ENCODE peak calls at places on chromosomes 5 and 9, in five cellular contexts. K is endodermal cell, Z is upper lobe of right lung, P is endothelial cell of umbilical vein, S is colonic mucosa. T is an unnamed sample. For H3K9me3 and H3K4me1, the result is how much of the 10 kb centered on the place peaks cover.

GRCh38 chr5:139684881-139685749 is 37.0 kb downstream of the CXXC5 start:
- DNase-seq in K (peak), P (no peak), Z (no peak), S (no peak), T (no peak)

GRCh38 chr5:162325143-162325727 is 257.7 kb downstream of the GABRG2 start:
- DNase-seq in S (no peak), Z (no peak), P (no peak), K (no peak), T (no peak)

GRCh38 chr5:77560677-77561263 is 68.7 kb upstream of the WDR41 start:
- DNase-seq in Z (no peak), K (no peak), S (no peak), P (peak), T (no peak)

GRCh38 chr9:123111427-123111826 is 78.0 kb downstream of the GPR21 start:
- DNase-seq in P (peak), Z (no peak), S (no peak), K (no peak), T (no peak)

GRCh38 chr9:131815971-131816873 is 76.3 kb upstream of the RAPGEF1 start:
- DNase-seq in K (no peak), S (no peak), Z (no peak), P (no peak), T (no peak)

GRCh38 chr5:158116965-158117364 is 258.0 kb upstream of the CLINT1 start:
- DNase-seq in Z (no peak), S (no peak), K (no peak), P (no peak), T (no peak)

GRCh38 chr5:63928451-63928850 is 33.8 kb downstream of the HTR1A start:
- DNase-seq in P (no peak), K (no peak), S (no peak), Z (no peak), T (no peak)

GRCh38 chr5:125987677-125988255 is 435.4 kb upstream of the GRAMD2B start:
- DNase-seq in P (no peak), S (no peak), K (peak), Z (no peak), T (no peak)

DNA sequence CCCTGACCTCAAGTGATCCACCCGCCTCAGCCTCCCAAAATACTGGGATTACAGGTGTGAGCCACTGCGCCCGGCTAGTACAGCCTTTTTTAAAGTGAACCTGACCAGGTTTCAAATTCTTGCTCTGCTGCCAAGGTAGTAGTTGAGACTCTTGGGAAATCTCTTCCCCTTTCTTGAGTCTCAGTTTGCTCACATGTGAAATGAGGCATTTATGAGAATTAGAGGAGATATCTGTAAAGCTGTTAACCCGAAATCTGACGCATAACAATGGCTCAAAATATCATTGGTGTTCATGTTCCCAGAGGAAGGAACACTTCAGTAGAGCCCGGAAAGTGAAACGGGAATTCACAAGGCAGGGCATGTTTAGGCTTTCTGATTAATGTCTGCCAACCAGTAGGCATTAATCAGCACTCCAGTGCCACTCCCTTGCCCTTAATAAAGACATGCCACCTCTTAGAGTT is 1.5 kb downstream of the ARPC5L start:
- DNase-seq in K (no peak), S (no peak), P (no peak), Z (no peak), T (no peak)
- H3K4me3 ChIP-seq in K (no peak), S (no peak), P (no peak), Z (peak), T (no peak)

DNA sequence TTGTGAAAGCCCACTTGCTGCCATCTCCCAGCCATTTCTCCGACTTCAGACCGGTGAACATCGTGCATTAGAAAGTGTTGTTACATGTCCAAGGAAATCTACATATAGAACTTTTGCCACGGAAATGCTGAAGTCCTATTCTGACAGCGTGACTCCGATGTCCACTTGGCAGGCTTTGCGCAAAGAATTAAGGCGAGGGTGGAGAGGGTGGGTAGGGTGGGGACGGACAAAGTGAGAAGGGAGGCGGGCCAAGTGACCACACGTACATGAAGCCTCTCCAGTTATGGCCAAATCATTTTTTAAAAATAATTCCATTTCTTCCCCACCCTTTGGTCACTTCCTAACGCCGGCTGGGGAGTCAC is 460 bp upstream of the ACO1 start:
- DNase-seq in S (no peak), K (no peak), Z (no peak), P (no peak), T (no peak)
- H3K9me3 ChIP-seq in S (under half), K (under half), Z (under half), P (under half), T (under half)

GRCh38 chr9:113600871-113601545 is 137.5 kb downstream of the RGS3 start:
- DNase-seq in P (no peak), Z (no peak), S (no peak), K (peak), T (no peak)
- H3K4me1 ChIP-seq in P (half or more), Z (half or more), S (under half), K (under half), T (under half)

GRCh38 chr9:133509179-133510083 is 15.3 kb downstream of the MYMK start:
- DNase-seq in K (peak), P (no peak), S (peak), Z (no peak), T (peak)
- H3K4me3 ChIP-seq in K (peak), P (no peak), S (no peak), Z (no peak), T (peak)

GRCh38 chr5:35264509-35264908 is 34.2 kb upstream of the PRLR start:
- DNase-seq in P (no peak), S (no peak), K (no peak), Z (no peak), T (no peak)
- H3K9me3 ChIP-seq in P (under half), S (under half), K (under half), Z (under half), T (under half)

GRCh38 chr9:38025166-38025565 is 43.9 kb downstream of the SHB start:
- DNase-seq in K (no peak), Z (no peak), S (no peak), P (peak), T (no peak)
- H3K4me1 ChIP-seq in K (under half), Z (half or more), S (under half), P (under half), T (under half)

DNA sequence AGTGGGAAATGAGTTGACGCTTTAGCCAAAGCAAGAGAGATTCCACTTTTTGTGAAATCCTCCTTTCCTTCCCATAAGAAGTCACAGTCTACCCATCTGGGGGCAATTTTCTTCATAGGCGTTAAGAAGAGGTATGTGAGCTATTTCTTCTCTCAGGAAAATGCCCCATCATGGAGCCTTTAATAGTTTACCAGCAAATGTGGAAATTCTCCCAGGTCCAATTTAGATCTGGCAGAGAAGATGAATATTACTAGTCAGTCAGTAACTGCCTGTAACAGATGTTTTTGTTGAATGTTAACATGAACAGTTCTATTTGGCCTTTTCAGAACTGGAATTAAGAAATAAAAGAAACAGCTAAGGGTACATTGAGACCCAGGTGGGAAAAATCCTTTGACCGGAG is 156.4 kb upstream of the RFX3 start:
- DNase-seq in S (no peak), Z (no peak), K (no peak), P (no peak), T (no peak)
- H3K4me3 ChIP-seq in S (no peak), Z (no peak), K (no peak), P (no peak), T (no peak)

GRCh38 chr5:159385529-159385928 is 55.2 kb upstream of the IL12B start:
- DNase-seq in S (no peak), P (no peak), Z (no peak), K (no peak), T (no peak)

GRCh38 chr5:159385994-159386711 is 55.9 kb upstream of the IL12B start:
- DNase-seq in K (no peak), S (no peak), Z (no peak), P (no peak), T (no peak)
- H3K9me3 ChIP-seq in K (under half), S (under half), Z (under half), P (under half), T (under half)